ENCODE peak calls at places on chromosome 21, in five cellular contexts. One of them, this sample, is unnamed. For H3K4me1, the result is how much of the 10 kb centered on the place peaks cover.

GRCh38 chr21:25997788-25998611 is 172.6 kb downstream of the APP start:
- DNase-seq in PC-9: peak
- DNase-seq in aorta: no peak
- DNase-seq in BE2C: no peak
- DNase-seq in IMR-90: no peak
- DNase-seq in this sample: no peak

GRCh38 chr21:29812947-29813346 is 126.8 kb downstream of the GRIK1 start:
- DNase-seq in IMR-90: no peak
- DNase-seq in PC-9: no peak
- DNase-seq in aorta: no peak
- DNase-seq in BE2C: no peak
- DNase-seq in this sample: no peak

GRCh38 chr21:18253252-18253651 is 8.6 kb downstream of the CHODL start:
- DNase-seq in aorta: no peak
- DNase-seq in BE2C: no peak
- DNase-seq in IMR-90: no peak
- DNase-seq in PC-9: no peak
- DNase-seq in this sample: no peak

GRCh38 chr21:20856926-20857325 is 141.3 kb upstream of the NCAM2 start:
- DNase-seq in PC-9: no peak
- DNase-seq in aorta: no peak
- DNase-seq in IMR-90: no peak
- DNase-seq in BE2C: no peak
- DNase-seq in this sample: no peak

GRCh38 chr21:23016617-23017016 is 2018.4 kb downstream of the NCAM2 start:
- DNase-seq in aorta: no peak
- DNase-seq in IMR-90: no peak
- DNase-seq in BE2C: peak
- DNase-seq in PC-9: no peak
- DNase-seq in this sample: no peak

GRCh38 chr21:40115775-40116174 is 248.5 kb downstream of the PCP4 start:
- DNase-seq in PC-9: no peak
- DNase-seq in aorta: no peak
- DNase-seq in BE2C: no peak
- DNase-seq in IMR-90: no peak
- DNase-seq in this sample: no peak

GRCh38 chr21:35458406-35458805 is 409.3 kb upstream of the RUNX1 start:
- DNase-seq in aorta: no peak
- DNase-seq in IMR-90: no peak
- DNase-seq in BE2C: no peak
- DNase-seq in PC-9: no peak
- DNase-seq in this sample: no peak

GRCh38 chr21:35044770-35045538 is 4.1 kb downstream of the RUNX1 start:
- DNase-seq in PC-9: no peak
- DNase-seq in aorta: no peak
- DNase-seq in BE2C: no peak
- DNase-seq in IMR-90: no peak
- DNase-seq in this sample: no peak

GRCh38 chr21:26832513-26832912 is 12.7 kb downstream of the ADAMTS1 start:
- DNase-seq in BE2C: no peak
- DNase-seq in PC-9: no peak
- DNase-seq in IMR-90: no peak
- DNase-seq in aorta: no peak
- DNase-seq in this sample: no peak

GRCh38 chr21:41325138-41325537 is 8.5 kb downstream of the FAM3B start:
- DNase-seq in BE2C: no peak
- DNase-seq in aorta: no peak
- DNase-seq in IMR-90: no peak
- DNase-seq in PC-9: no peak
- DNase-seq in this sample: no peak

GRCh38 chr21:27132270-27132669 is 165.4 kb upstream of the ADAMTS5 start:
- DNase-seq in aorta: no peak
- DNase-seq in IMR-90: peak
- DNase-seq in PC-9: no peak
- DNase-seq in BE2C: no peak
- DNase-seq in this sample: no peak

GRCh38 chr21:21007606-21008005 is 9.4 kb downstream of the NCAM2 start:
- DNase-seq in BE2C: no peak
- DNase-seq in IMR-90: peak
- DNase-seq in aorta: no peak
- DNase-seq in PC-9: no peak
- DNase-seq in this sample: no peak

GRCh38 chr21:40760811-40761210 is 86.1 kb downstream of the DSCAM start:
- DNase-seq in BE2C: no peak
- DNase-seq in IMR-90: no peak
- DNase-seq in PC-9: no peak
- DNase-seq in aorta: no peak
- DNase-seq in this sample: no peak

GRCh38 chr21:25107708-25108107 is 499.6 kb downstream of the MRPL39 start:
- DNase-seq in aorta: no peak
- DNase-seq in BE2C: peak
- DNase-seq in PC-9: no peak
- DNase-seq in IMR-90: peak
- DNase-seq in this sample: no peak

GRCh38 chr21:39676054-39676771 is 63.5 kb downstream of the B3GALT5 start:
- DNase-seq in BE2C: peak
- DNase-seq in PC-9: no peak
- DNase-seq in aorta: no peak
- DNase-seq in IMR-90: no peak
- DNase-seq in this sample: no peak

GRCh38 chr21:30348506-30348905 is at the start of gene KRTAP23-1:
- DNase-seq in PC-9: no peak
- DNase-seq in aorta: no peak
- DNase-seq in IMR-90: no peak
- DNase-seq in BE2C: no peak
- DNase-seq in this sample: no peak

GRCh38 chr21:35026617-35027557 is 22.2 kb downstream of the RUNX1 start:
- DNase-seq in aorta: peak
- DNase-seq in IMR-90: peak
- DNase-seq in BE2C: no peak
- DNase-seq in PC-9: no peak
- DNase-seq in this sample: peak

DNA sequence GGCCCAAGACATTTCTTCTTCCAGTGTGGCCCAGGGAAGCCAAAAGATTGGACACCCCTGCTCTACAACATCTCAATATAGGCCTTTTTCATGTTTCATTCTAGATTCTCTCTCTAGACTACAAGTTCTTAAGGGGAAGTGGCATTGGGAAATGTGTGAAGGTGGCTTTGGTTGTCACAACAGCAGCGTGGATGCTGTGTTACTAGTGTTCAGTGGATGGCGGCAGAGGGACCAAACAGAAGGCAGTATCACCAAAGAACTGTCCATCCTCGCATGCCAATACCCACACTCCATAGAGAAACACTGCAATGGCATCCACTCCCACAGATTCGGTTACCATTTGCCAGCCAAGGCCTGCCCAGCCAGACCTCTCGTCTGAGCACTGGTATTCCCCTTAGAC is 24.3 kb upstream of the IFNAR2 start:
- DNase-seq in PC-9: no peak
- DNase-seq in IMR-90: no peak
- DNase-seq in BE2C: no peak
- DNase-seq in aorta: no peak
- DNase-seq in this sample: no peak
- H3K4me1 ChIP-seq in PC-9: under half
- H3K4me1 ChIP-seq in IMR-90: under half
- H3K4me1 ChIP-seq in BE2C: under half
- H3K4me1 ChIP-seq in aorta: under half
- H3K4me1 ChIP-seq in this sample: under half

GRCh38 chr21:31912501-31912900 is 39.7 kb downstream of the HUNK start:
- DNase-seq in aorta: no peak
- DNase-seq in IMR-90: no peak
- DNase-seq in PC-9: no peak
- DNase-seq in BE2C: no peak
- DNase-seq in this sample: no peak
- H3K4me1 ChIP-seq in aorta: under half
- H3K4me1 ChIP-seq in IMR-90: under half
- H3K4me1 ChIP-seq in PC-9: under half
- H3K4me1 ChIP-seq in BE2C: under half
- H3K4me1 ChIP-seq in this sample: under half

GRCh38 chr21:45507888-45508508 is 34.2 kb downstream of the SLC19A1 start:
- DNase-seq in BE2C: peak
- DNase-seq in aorta: peak
- DNase-seq in IMR-90: no peak
- DNase-seq in PC-9: no peak
- DNase-seq in this sample: no peak

GRCh38 chr21:45510466-45510955 is 31.7 kb downstream of the SLC19A1 start:
- DNase-seq in PC-9: no peak
- DNase-seq in BE2C: peak
- DNase-seq in aorta: peak
- DNase-seq in IMR-90: no peak
- DNase-seq in this sample: no peak

GRCh38 chr21:45509566-45510465 is 32.4 kb downstream of the SLC19A1 start:
- DNase-seq in BE2C: peak
- DNase-seq in PC-9: no peak
- DNase-seq in aorta: peak
- DNase-seq in IMR-90: no peak
- DNase-seq in this sample: peak

GRCh38 chr21:45507523-45507875 is 34.7 kb downstream of the SLC19A1 start:
- DNase-seq in BE2C: peak
- DNase-seq in IMR-90: no peak
- DNase-seq in PC-9: no peak
- DNase-seq in aorta: peak
- DNase-seq in this sample: no peak

DNA sequence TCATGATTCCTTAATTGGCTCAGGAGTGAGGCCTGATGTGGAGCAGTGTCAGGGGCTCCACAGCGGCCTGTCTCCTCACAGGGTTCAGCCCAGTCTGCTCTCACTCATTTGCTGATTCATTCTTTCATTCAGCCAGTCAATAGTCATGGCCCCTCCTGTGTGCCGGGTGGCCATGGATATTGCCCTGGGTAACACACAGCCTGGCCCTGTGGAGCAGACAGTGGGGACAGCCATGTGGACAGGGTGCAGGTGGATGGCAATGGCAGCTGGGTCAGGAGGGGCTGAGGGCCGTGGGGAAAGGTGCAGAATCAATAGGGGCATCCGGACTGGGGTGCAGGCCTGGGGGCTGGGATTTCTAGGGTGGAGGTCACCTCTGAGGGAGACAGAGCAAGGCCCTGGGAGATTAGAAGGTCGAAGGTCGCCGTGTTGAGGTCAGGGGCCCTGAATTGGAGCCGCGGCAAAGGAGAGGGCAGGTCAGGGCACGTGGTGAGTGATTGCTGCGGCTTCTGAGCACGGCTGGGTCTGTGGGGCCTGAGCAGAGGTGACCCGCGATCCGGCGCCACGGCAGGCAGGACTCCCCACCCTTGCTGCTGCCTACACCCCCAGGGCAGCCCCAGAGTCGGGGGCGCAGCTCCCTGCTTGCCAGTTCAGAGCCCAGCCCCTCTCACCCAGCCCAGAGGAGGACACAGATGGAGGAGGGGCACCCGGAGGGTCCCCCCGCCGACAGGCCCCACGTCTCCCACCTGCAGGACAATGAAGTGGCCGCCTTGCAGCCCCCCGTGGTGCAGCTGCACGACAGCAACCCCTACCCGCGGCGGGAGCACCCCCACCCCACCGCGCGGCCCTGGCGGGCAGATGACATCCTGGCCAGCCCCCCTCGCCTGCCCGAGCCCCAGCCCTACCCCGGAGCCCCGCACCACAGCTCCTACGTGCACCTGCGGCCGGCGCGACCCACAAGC is 33.4 kb downstream of the SLC19A1 start:
- DNase-seq in aorta: peak
- DNase-seq in IMR-90: no peak
- DNase-seq in PC-9: no peak
- DNase-seq in BE2C: peak
- DNase-seq in this sample: peak
- H3K4me1 ChIP-seq in aorta: under half
- H3K4me1 ChIP-seq in IMR-90: under half
- H3K4me1 ChIP-seq in PC-9: under half
- H3K4me1 ChIP-seq in BE2C: under half
- H3K4me1 ChIP-seq in this sample: under half

DNA sequence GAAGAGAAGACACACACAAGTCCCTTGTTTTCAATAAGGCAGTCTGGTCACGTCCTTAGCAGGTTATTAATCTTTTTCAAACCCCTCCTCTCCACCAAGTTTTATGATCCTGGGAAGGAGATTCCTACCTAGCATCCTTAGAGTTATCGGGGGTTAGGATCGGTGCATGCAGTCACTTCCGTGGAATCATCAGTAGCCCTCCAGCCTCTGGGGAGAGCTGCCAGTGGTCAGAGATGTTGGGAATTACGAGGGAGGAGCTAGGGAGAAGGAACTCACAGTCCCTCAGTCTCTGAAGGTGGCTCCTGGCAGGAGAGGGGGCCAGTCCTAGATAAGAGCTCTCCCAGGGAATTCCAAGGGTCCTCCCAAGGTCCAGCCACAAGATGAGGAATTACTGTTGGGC is 57.7 kb upstream of the ATP5PO start:
- DNase-seq in aorta: no peak
- DNase-seq in BE2C: no peak
- DNase-seq in PC-9: no peak
- DNase-seq in IMR-90: no peak
- DNase-seq in this sample: no peak
- H3K4me1 ChIP-seq in aorta: under half
- H3K4me1 ChIP-seq in BE2C: under half
- H3K4me1 ChIP-seq in PC-9: under half
- H3K4me1 ChIP-seq in IMR-90: under half
- H3K4me1 ChIP-seq in this sample: under half

GRCh38 chr21:28793043-28793442 is 199.6 kb downstream of the LTN1 start:
- DNase-seq in aorta: no peak
- DNase-seq in IMR-90: peak
- DNase-seq in PC-9: no peak
- DNase-seq in BE2C: no peak
- DNase-seq in this sample: no peak
- H3K4me1 ChIP-seq in aorta: under half
- H3K4me1 ChIP-seq in IMR-90: under half
- H3K4me1 ChIP-seq in PC-9: under half
- H3K4me1 ChIP-seq in BE2C: under half
- H3K4me1 ChIP-seq in this sample: under half

DNA sequence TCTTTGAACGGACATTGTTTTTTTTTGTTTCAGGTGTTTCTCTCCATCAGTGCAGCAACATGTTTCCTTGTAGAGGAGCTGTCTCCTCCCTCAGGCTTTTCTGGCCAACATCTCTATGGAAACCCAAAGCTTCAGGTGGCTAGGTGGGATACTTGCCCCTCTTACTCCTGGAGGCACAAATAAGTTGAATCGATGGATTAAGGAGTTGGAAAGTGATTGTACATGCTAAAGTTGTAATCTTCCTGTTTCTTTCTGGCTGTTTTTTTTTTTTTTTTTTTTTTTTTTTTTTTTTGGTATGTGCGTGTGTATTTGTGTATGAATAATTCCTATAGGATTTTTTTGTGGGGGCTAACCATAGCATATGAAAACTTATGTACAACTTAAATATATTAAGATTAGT is 10.6 kb downstream of the USP25 start:
- DNase-seq in PC-9: no peak
- DNase-seq in IMR-90: no peak
- DNase-seq in aorta: no peak
- DNase-seq in BE2C: no peak
- DNase-seq in this sample: no peak
- H3K4me1 ChIP-seq in PC-9: under half
- H3K4me1 ChIP-seq in IMR-90: under half
- H3K4me1 ChIP-seq in aorta: under half
- H3K4me1 ChIP-seq in BE2C: under half
- H3K4me1 ChIP-seq in this sample: half or more

GRCh38 chr21:42423197-42423675 is 19.5 kb downstream of the UBASH3A start:
- DNase-seq in PC-9: no peak
- DNase-seq in BE2C: no peak
- DNase-seq in IMR-90: no peak
- DNase-seq in aorta: no peak
- DNase-seq in this sample: peak
- H3K4me1 ChIP-seq in PC-9: under half
- H3K4me1 ChIP-seq in BE2C: under half
- H3K4me1 ChIP-seq in IMR-90: under half
- H3K4me1 ChIP-seq in aorta: under half
- H3K4me1 ChIP-seq in this sample: under half

GRCh38 chr21:44943686-44944550 is 4.1 kb downstream of the SLX9 start:
- DNase-seq in IMR-90: no peak
- DNase-seq in BE2C: no peak
- DNase-seq in PC-9: no peak
- DNase-seq in aorta: peak
- DNase-seq in this sample: no peak
- H3K4me1 ChIP-seq in IMR-90: under half
- H3K4me1 ChIP-seq in BE2C: under half
- H3K4me1 ChIP-seq in PC-9: under half
- H3K4me1 ChIP-seq in aorta: under half
- H3K4me1 ChIP-seq in this sample: under half